ENCODE peak calls at places on chromosomes 7 and 10, in ten cellular contexts. One of them, this sample, is unnamed.

GRCh38 chr10:132396495-132397035 is 435 bp upstream of the PWWP2B start:
- DNase-seq in astrocyte of the spinal cord: no peak
- DNase-seq in dorsolateral prefrontal cortex: no peak
- DNase-seq in GM06990: peak
- DNase-seq in H7: peak
- DNase-seq in cardiac muscle cell: peak
- DNase-seq in brain microvascular endothelial cell: no peak
- DNase-seq in mammary epithelial cell: no peak
- DNase-seq in iPS DF 6.9: no peak
- DNase-seq in cardiac fibroblast: peak
- DNase-seq in this sample: no peak

GRCh38 chr10:123361832-123362231 is 207.6 kb downstream of the BUB3 start:
- DNase-seq in astrocyte of the spinal cord: no peak
- DNase-seq in dorsolateral prefrontal cortex: no peak
- DNase-seq in GM06990: no peak
- DNase-seq in H7: no peak
- DNase-seq in cardiac muscle cell: no peak
- DNase-seq in brain microvascular endothelial cell: no peak
- DNase-seq in mammary epithelial cell: no peak
- DNase-seq in iPS DF 6.9: no peak
- DNase-seq in cardiac fibroblast: no peak
- DNase-seq in this sample: no peak

GRCh38 chr7:101550641-101551531 is 78.2 kb downstream of the MYL10 start:
- DNase-seq in astrocyte of the spinal cord: no peak
- DNase-seq in dorsolateral prefrontal cortex: peak
- DNase-seq in GM06990: no peak
- DNase-seq in H7: peak
- DNase-seq in cardiac muscle cell: peak
- DNase-seq in brain microvascular endothelial cell: no peak
- DNase-seq in mammary epithelial cell: no peak
- DNase-seq in iPS DF 6.9: no peak
- DNase-seq in cardiac fibroblast: no peak
- DNase-seq in this sample: no peak

GRCh38 chr7:50335795-50336754 is 31.6 kb downstream of the IKZF1 start:
- DNase-seq in astrocyte of the spinal cord: no peak
- DNase-seq in dorsolateral prefrontal cortex: no peak
- DNase-seq in GM06990: peak
- DNase-seq in H7: peak
- DNase-seq in cardiac muscle cell: no peak
- DNase-seq in brain microvascular endothelial cell: no peak
- DNase-seq in mammary epithelial cell: no peak
- DNase-seq in iPS DF 6.9: no peak
- DNase-seq in cardiac fibroblast: no peak
- DNase-seq in this sample: no peak

GRCh38 chr10:84328303-84329093 is at the start of gene CCSER2:
- DNase-seq in astrocyte of the spinal cord: peak
- DNase-seq in dorsolateral prefrontal cortex: peak
- DNase-seq in GM06990: peak
- DNase-seq in H7: peak
- DNase-seq in cardiac muscle cell: peak
- DNase-seq in brain microvascular endothelial cell: peak
- DNase-seq in mammary epithelial cell: peak
- DNase-seq in iPS DF 6.9: peak
- DNase-seq in cardiac fibroblast: peak
- DNase-seq in this sample: peak

GRCh38 chr7:150406311-150406564 is 27.1 kb downstream of the ZNF775 start:
- DNase-seq in astrocyte of the spinal cord: no peak
- DNase-seq in dorsolateral prefrontal cortex: no peak
- DNase-seq in GM06990: no peak
- DNase-seq in H7: peak
- DNase-seq in cardiac muscle cell: no peak
- DNase-seq in brain microvascular endothelial cell: no peak
- DNase-seq in mammary epithelial cell: no peak
- DNase-seq in iPS DF 6.9: no peak
- DNase-seq in cardiac fibroblast: no peak
- DNase-seq in this sample: no peak

GRCh38 chr7:999921-1000593 is 17.1 kb downstream of the CYP2W1 start:
- DNase-seq in astrocyte of the spinal cord: no peak
- DNase-seq in dorsolateral prefrontal cortex: no peak
- DNase-seq in GM06990: peak
- DNase-seq in H7: no peak
- DNase-seq in cardiac muscle cell: no peak
- DNase-seq in brain microvascular endothelial cell: no peak
- DNase-seq in mammary epithelial cell: no peak
- DNase-seq in iPS DF 6.9: no peak
- DNase-seq in cardiac fibroblast: no peak
- DNase-seq in this sample: no peak

GRCh38 chr7:77434570-77434969 is 18.4 kb upstream of the GSAP start:
- DNase-seq in astrocyte of the spinal cord: peak
- DNase-seq in dorsolateral prefrontal cortex: no peak
- DNase-seq in GM06990: no peak
- DNase-seq in H7: no peak
- DNase-seq in cardiac muscle cell: peak
- DNase-seq in brain microvascular endothelial cell: no peak
- DNase-seq in mammary epithelial cell: no peak
- DNase-seq in iPS DF 6.9: no peak
- DNase-seq in cardiac fibroblast: no peak
- DNase-seq in this sample: no peak

GRCh38 chr10:110883924-110884323 is 12.2 kb downstream of the PDCD4 start:
- DNase-seq in astrocyte of the spinal cord: peak
- DNase-seq in dorsolateral prefrontal cortex: no peak
- DNase-seq in GM06990: no peak
- DNase-seq in H7: no peak
- DNase-seq in cardiac muscle cell: no peak
- DNase-seq in brain microvascular endothelial cell: peak
- DNase-seq in mammary epithelial cell: no peak
- DNase-seq in iPS DF 6.9: no peak
- DNase-seq in cardiac fibroblast: no peak
- DNase-seq in this sample: no peak

GRCh38 chr10:110881247-110881646 is 9.5 kb downstream of the PDCD4 start:
- DNase-seq in astrocyte of the spinal cord: no peak
- DNase-seq in dorsolateral prefrontal cortex: no peak
- DNase-seq in GM06990: no peak
- DNase-seq in H7: no peak
- DNase-seq in cardiac muscle cell: no peak
- DNase-seq in brain microvascular endothelial cell: no peak
- DNase-seq in mammary epithelial cell: no peak
- DNase-seq in iPS DF 6.9: no peak
- DNase-seq in cardiac fibroblast: no peak
- DNase-seq in this sample: no peak

GRCh38 chr10:110881905-110882304 is 10.2 kb downstream of the PDCD4 start:
- DNase-seq in astrocyte of the spinal cord: no peak
- DNase-seq in dorsolateral prefrontal cortex: no peak
- DNase-seq in GM06990: no peak
- DNase-seq in H7: no peak
- DNase-seq in cardiac muscle cell: no peak
- DNase-seq in brain microvascular endothelial cell: no peak
- DNase-seq in mammary epithelial cell: no peak
- DNase-seq in iPS DF 6.9: no peak
- DNase-seq in cardiac fibroblast: no peak
- DNase-seq in this sample: no peak

GRCh38 chr10:110876788-110877187 is 5.1 kb downstream of the PDCD4 start:
- DNase-seq in astrocyte of the spinal cord: no peak
- DNase-seq in dorsolateral prefrontal cortex: no peak
- DNase-seq in GM06990: no peak
- DNase-seq in H7: no peak
- DNase-seq in cardiac muscle cell: no peak
- DNase-seq in brain microvascular endothelial cell: no peak
- DNase-seq in mammary epithelial cell: no peak
- DNase-seq in iPS DF 6.9: no peak
- DNase-seq in cardiac fibroblast: no peak
- DNase-seq in this sample: no peak

GRCh38 chr10:110880012-110880411 is 8.3 kb downstream of the PDCD4 start:
- DNase-seq in astrocyte of the spinal cord: no peak
- DNase-seq in dorsolateral prefrontal cortex: no peak
- DNase-seq in GM06990: no peak
- DNase-seq in H7: no peak
- DNase-seq in cardiac muscle cell: no peak
- DNase-seq in brain microvascular endothelial cell: no peak
- DNase-seq in mammary epithelial cell: no peak
- DNase-seq in iPS DF 6.9: no peak
- DNase-seq in cardiac fibroblast: no peak
- DNase-seq in this sample: no peak
- H3K4me3 ChIP-seq in astrocyte of the spinal cord: no peak
- H3K4me3 ChIP-seq in dorsolateral prefrontal cortex: no peak
- H3K4me3 ChIP-seq in GM06990: no peak
- H3K4me3 ChIP-seq in H7: no peak
- H3K4me3 ChIP-seq in cardiac muscle cell: no peak
- H3K4me3 ChIP-seq in brain microvascular endothelial cell: no peak
- H3K4me3 ChIP-seq in mammary epithelial cell: no peak
- H3K4me3 ChIP-seq in iPS DF 6.9: no peak
- H3K4me3 ChIP-seq in cardiac fibroblast: no peak
- H3K4me3 ChIP-seq in this sample: no peak

DNA sequence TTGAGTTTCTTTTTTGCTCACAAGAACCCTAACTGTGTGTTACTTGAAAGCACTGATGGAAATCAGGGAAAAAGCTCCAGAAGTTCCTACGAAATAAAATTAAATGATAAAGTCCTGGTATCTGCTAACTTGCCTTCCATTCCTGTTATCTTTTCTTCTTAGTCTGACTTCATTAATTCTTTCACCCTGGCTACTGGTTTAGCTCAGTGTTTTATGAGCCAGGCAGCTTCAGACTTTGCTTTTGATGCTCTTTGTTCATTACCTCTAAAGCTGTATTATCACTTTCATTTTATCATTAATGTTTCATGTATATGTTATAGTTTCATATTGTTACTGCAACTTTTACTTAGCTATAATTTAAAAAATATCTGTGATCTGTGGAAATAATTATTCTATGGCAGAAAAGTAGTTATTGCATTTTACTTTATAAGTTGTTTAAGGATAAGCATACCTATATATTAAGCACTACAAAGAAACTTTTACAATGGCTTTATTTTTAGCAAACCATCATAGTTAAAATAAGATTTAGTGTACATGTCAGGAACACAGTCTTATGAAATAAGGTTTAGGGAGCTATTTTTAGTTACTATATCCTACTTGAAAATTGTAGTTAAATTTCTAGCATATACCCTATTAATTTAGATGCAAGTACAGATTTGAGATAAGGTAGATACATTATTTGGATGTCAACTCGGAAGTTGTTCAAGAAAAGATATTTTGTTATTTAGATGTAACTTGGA is 19.3 kb downstream of the PTEN start:
- DNase-seq in astrocyte of the spinal cord: no peak
- DNase-seq in dorsolateral prefrontal cortex: no peak
- DNase-seq in GM06990: no peak
- DNase-seq in H7: no peak
- DNase-seq in cardiac muscle cell: no peak
- DNase-seq in brain microvascular endothelial cell: no peak
- DNase-seq in mammary epithelial cell: no peak
- DNase-seq in iPS DF 6.9: no peak
- DNase-seq in cardiac fibroblast: no peak
- DNase-seq in this sample: no peak
- H3K4me3 ChIP-seq in astrocyte of the spinal cord: no peak
- H3K4me3 ChIP-seq in dorsolateral prefrontal cortex: no peak
- H3K4me3 ChIP-seq in GM06990: no peak
- H3K4me3 ChIP-seq in H7: no peak
- H3K4me3 ChIP-seq in cardiac muscle cell: no peak
- H3K4me3 ChIP-seq in brain microvascular endothelial cell: no peak
- H3K4me3 ChIP-seq in mammary epithelial cell: no peak
- H3K4me3 ChIP-seq in iPS DF 6.9: no peak
- H3K4me3 ChIP-seq in cardiac fibroblast: no peak
- H3K4me3 ChIP-seq in this sample: no peak

GRCh38 chr7:155534691-155535090 is 11.7 kb downstream of the CNPY1 start:
- DNase-seq in astrocyte of the spinal cord: no peak
- DNase-seq in dorsolateral prefrontal cortex: no peak
- DNase-seq in GM06990: no peak
- DNase-seq in H7: no peak
- DNase-seq in cardiac muscle cell: no peak
- DNase-seq in brain microvascular endothelial cell: no peak
- DNase-seq in mammary epithelial cell: no peak
- DNase-seq in iPS DF 6.9: no peak
- DNase-seq in cardiac fibroblast: no peak
- DNase-seq in this sample: no peak

GRCh38 chr7:155532792-155533119 is 13.6 kb downstream of the CNPY1 start:
- DNase-seq in astrocyte of the spinal cord: no peak
- DNase-seq in dorsolateral prefrontal cortex: no peak
- DNase-seq in GM06990: no peak
- DNase-seq in H7: no peak
- DNase-seq in cardiac muscle cell: no peak
- DNase-seq in brain microvascular endothelial cell: no peak
- DNase-seq in mammary epithelial cell: no peak
- DNase-seq in iPS DF 6.9: no peak
- DNase-seq in cardiac fibroblast: no peak
- DNase-seq in this sample: no peak

GRCh38 chr7:155533120-155533826 is 13.1 kb downstream of the CNPY1 start:
- DNase-seq in astrocyte of the spinal cord: no peak
- DNase-seq in dorsolateral prefrontal cortex: no peak
- DNase-seq in GM06990: no peak
- DNase-seq in H7: peak
- DNase-seq in cardiac muscle cell: peak
- DNase-seq in brain microvascular endothelial cell: no peak
- DNase-seq in mammary epithelial cell: no peak
- DNase-seq in iPS DF 6.9: no peak
- DNase-seq in cardiac fibroblast: no peak
- DNase-seq in this sample: no peak

GRCh38 chr7:155531686-155532085 is 14.7 kb downstream of the CNPY1 start:
- DNase-seq in astrocyte of the spinal cord: no peak
- DNase-seq in dorsolateral prefrontal cortex: no peak
- DNase-seq in GM06990: no peak
- DNase-seq in H7: peak
- DNase-seq in cardiac muscle cell: no peak
- DNase-seq in brain microvascular endothelial cell: no peak
- DNase-seq in mammary epithelial cell: no peak
- DNase-seq in iPS DF 6.9: no peak
- DNase-seq in cardiac fibroblast: no peak
- DNase-seq in this sample: no peak

GRCh38 chr7:155533827-155534690 is 12.3 kb downstream of the CNPY1 start:
- DNase-seq in astrocyte of the spinal cord: no peak
- DNase-seq in dorsolateral prefrontal cortex: no peak
- DNase-seq in GM06990: peak
- DNase-seq in H7: peak
- DNase-seq in cardiac muscle cell: peak
- DNase-seq in brain microvascular endothelial cell: no peak
- DNase-seq in mammary epithelial cell: no peak
- DNase-seq in iPS DF 6.9: peak
- DNase-seq in cardiac fibroblast: peak
- DNase-seq in this sample: no peak
- H3K4me3 ChIP-seq in astrocyte of the spinal cord: no peak
- H3K4me3 ChIP-seq in dorsolateral prefrontal cortex: peak
- H3K4me3 ChIP-seq in GM06990: no peak
- H3K4me3 ChIP-seq in H7: peak
- H3K4me3 ChIP-seq in cardiac muscle cell: peak
- H3K4me3 ChIP-seq in brain microvascular endothelial cell: no peak
- H3K4me3 ChIP-seq in mammary epithelial cell: no peak
- H3K4me3 ChIP-seq in iPS DF 6.9: no peak
- H3K4me3 ChIP-seq in cardiac fibroblast: no peak
- H3K4me3 ChIP-seq in this sample: no peak

DNA sequence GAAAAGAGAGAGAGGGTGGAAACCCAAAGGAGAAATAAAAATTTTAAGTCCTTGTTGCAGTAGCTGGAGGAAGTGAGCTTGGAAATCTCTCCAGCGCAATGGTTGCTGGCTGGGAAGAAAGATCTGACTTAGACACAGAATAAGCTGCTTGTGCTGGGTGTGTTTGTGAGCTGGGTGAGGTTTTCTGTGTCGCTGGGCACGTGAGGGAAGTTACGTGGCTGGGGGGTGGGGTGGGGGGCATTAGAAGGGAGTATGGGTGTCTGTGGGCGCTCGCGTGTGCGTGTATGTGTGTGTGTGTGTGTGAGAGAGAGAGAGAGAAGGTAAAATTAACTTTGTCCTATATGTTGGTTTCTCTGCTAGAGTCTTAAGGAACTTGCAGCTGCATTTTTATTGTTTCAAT is 11.6 kb downstream of the TCF7L2 start:
- DNase-seq in astrocyte of the spinal cord: no peak
- DNase-seq in dorsolateral prefrontal cortex: no peak
- DNase-seq in GM06990: no peak
- DNase-seq in H7: no peak
- DNase-seq in cardiac muscle cell: no peak
- DNase-seq in brain microvascular endothelial cell: no peak
- DNase-seq in mammary epithelial cell: no peak
- DNase-seq in iPS DF 6.9: no peak
- DNase-seq in cardiac fibroblast: no peak
- DNase-seq in this sample: no peak
- H3K4me3 ChIP-seq in astrocyte of the spinal cord: no peak
- H3K4me3 ChIP-seq in dorsolateral prefrontal cortex: no peak
- H3K4me3 ChIP-seq in GM06990: no peak
- H3K4me3 ChIP-seq in H7: no peak
- H3K4me3 ChIP-seq in cardiac muscle cell: no peak
- H3K4me3 ChIP-seq in brain microvascular endothelial cell: no peak
- H3K4me3 ChIP-seq in mammary epithelial cell: no peak
- H3K4me3 ChIP-seq in iPS DF 6.9: no peak
- H3K4me3 ChIP-seq in cardiac fibroblast: no peak
- H3K4me3 ChIP-seq in this sample: no peak

This sample was measured in skeletal muscle cell.